ENCODE peak calls at places on chromosomes 13 and 19, in eight cellular contexts. R is HS-5; M is stimulated activated CD4-positive, alpha-beta T cell treated with anti-CD3 and anti-CD28 coated beads, TNF-alpha, amount 100 ng/mL, for 4 hours; Z is nucleus accumbens; F is NCI-H510A; T is neural crest cell; I is mesenteric fat pad; K is LHCN-M2. J is an unnamed sample.

GRCh38 chr19:4082172-4082571 is 15.5 kb upstream of the ZBTB7A start:
- DNase-seq in T (no peak), Z (no peak), I (no peak), R (no peak), M (no peak), K (no peak), F (no peak), J (no peak)

GRCh38 chr13:98677398-98677797 is 75.1 kb downstream of the SLC15A1 start:
- DNase-seq in Z (no peak), T (no peak), R (no peak), I (no peak), K (no peak), F (no peak), M (no peak), J (no peak)

GRCh38 chr13:44331912-44332840 is 41.4 kb upstream of the SERP2 start:
- DNase-seq in T (no peak), Z (no peak), M (no peak), F (no peak), I (no peak), K (peak), R (no peak), J (no peak)

GRCh38 chr19:17391371-17392151 is 2.4 kb downstream of the CCDC194 start:
- DNase-seq in K (no peak), I (no peak), R (no peak), T (no peak), F (no peak), Z (no peak), M (no peak), J (no peak)

GRCh38 chr19:28710278-28710677 is 502.7 kb downstream of the UQCRFS1 start:
- DNase-seq in K (peak), Z (no peak), M (no peak), F (no peak), I (no peak), T (no peak), R (peak), J (no peak)

GRCh38 chr19:55289117-55289796 is 5.5 kb downstream of the BRSK1 start:
- DNase-seq in K (peak), T (no peak), F (no peak), I (no peak), Z (no peak), R (no peak), M (no peak), J (no peak)

GRCh38 chr13:20264271-20265018 is 32.3 kb upstream of the GJB6 start:
- DNase-seq in F (no peak), I (no peak), T (no peak), M (no peak), K (no peak), R (no peak), Z (no peak), J (no peak)

GRCh38 chr19:1019616-1019961 is 1.3 kb downstream of the TMEM259 start:
- DNase-seq in K (no peak), T (no peak), M (no peak), I (peak), R (no peak), F (no peak), Z (no peak), J (no peak)

GRCh38 chr19:13289295-13289694 is 139.1 kb downstream of the IER2 start:
- DNase-seq in I (no peak), R (no peak), Z (no peak), T (no peak), K (no peak), M (no peak), F (no peak), J (no peak)

GRCh38 chr19:7533281-7533819 is 2.2 kb upstream of the PNPLA6 start:
- DNase-seq in I (no peak), M (no peak), K (peak), F (no peak), Z (no peak), R (no peak), T (no peak), J (no peak)

GRCh38 chr13:43608400-43609137 is 178.2 kb downstream of the ENOX1 start:
- DNase-seq in F (no peak), R (no peak), Z (no peak), T (no peak), I (no peak), K (no peak), M (no peak), J (no peak)

GRCh38 chr19:35716985-35717664 is 678 bp upstream of the KMT2B start:
- DNase-seq in F (peak), M (peak), I (peak), K (peak), R (peak), T (peak), Z (peak), J (peak)

GRCh38 chr13:21674271-21675009 is 3.6 kb downstream of the FGF9 start:
- DNase-seq in M (no peak), R (no peak), F (peak), K (no peak), T (peak), I (no peak), Z (no peak), J (no peak)

GRCh38 chr13:21481359-21481758 is 22.3 kb upstream of the ZDHHC20 start:
- DNase-seq in M (no peak), K (peak), F (no peak), T (no peak), R (no peak), Z (no peak), I (no peak), J (no peak)

GRCh38 chr13:99199541-99200432 is 867 bp upstream of the UBAC2 start:
- DNase-seq in K (no peak), R (no peak), T (no peak), F (no peak), Z (no peak), I (no peak), M (peak), J (no peak)

GRCh38 chr13:85601526-85601925 is 197.7 kb downstream of the SLITRK6 start:
- DNase-seq in I (no peak), M (no peak), R (no peak), F (no peak), Z (no peak), K (no peak), T (no peak), J (no peak)

GRCh38 chr13:101146101-101146898 is 270.0 kb downstream of the NALCN start:
- DNase-seq in R (no peak), K (no peak), F (no peak), I (no peak), Z (no peak), T (no peak), M (no peak), J (no peak)

GRCh38 chr19:47322048-47322447 is 9.9 kb upstream of the C5AR2 start:
- DNase-seq in Z (no peak), R (no peak), T (no peak), I (no peak), K (no peak), M (no peak), F (no peak), J (no peak)

GRCh38 chr19:41930926-41931592 is 2.8 kb upstream of the ERFL start:
- DNase-seq in R (no peak), K (no peak), T (no peak), M (no peak), I (no peak), Z (no peak), F (no peak), J (no peak)

GRCh38 chr13:36608474-36608873 is 65.3 kb upstream of the SERTM1 start:
- DNase-seq in F (no peak), R (no peak), K (no peak), Z (no peak), T (no peak), I (no peak), M (no peak), J (no peak)

GRCh38 chr13:108917581-108917980 is 288.2 kb downstream of the MYO16 start:
- DNase-seq in M (no peak), R (no peak), Z (no peak), K (peak), F (no peak), I (no peak), T (no peak), J (no peak)

GRCh38 chr19:2887391-2887914 is 13.3 kb upstream of the ZNF57 start:
- DNase-seq in T (no peak), Z (no peak), M (no peak), R (peak), K (peak), F (no peak), I (peak), J (no peak)

GRCh38 chr13:46982856-46983582 is 86.2 kb upstream of the HTR2A start:
- DNase-seq in Z (no peak), F (no peak), I (no peak), M (no peak), T (no peak), K (no peak), R (no peak), J (no peak)

GRCh38 chr13:109182777-109183465 is 553.5 kb downstream of the MYO16 start:
- DNase-seq in R (no peak), I (no peak), F (no peak), Z (no peak), K (no peak), T (no peak), M (no peak), J (no peak)

GRCh38 chr13:40484101-40484800 is 182.2 kb downstream of the FOXO1 start:
- DNase-seq in Z (no peak), T (no peak), F (no peak), K (no peak), R (no peak), M (no peak), I (no peak), J (no peak)

GRCh38 chr19:10567696-10568443 is 909 bp downstream of the CDKN2D start:
- DNase-seq in K (no peak), R (no peak), M (no peak), Z (no peak), I (no peak), T (no peak), F (no peak), J (no peak)

GRCh38 chr19:41325947-41326706 is 16.2 kb downstream of the CCDC97 start:
- DNase-seq in I (no peak), F (no peak), Z (no peak), T (no peak), M (no peak), R (no peak), K (peak), J (no peak)

GRCh38 chr19:29858000-29858596 is 46.3 kb downstream of the CCNE1 start:
- DNase-seq in M (no peak), R (no peak), Z (no peak), K (no peak), I (no peak), F (no peak), T (no peak), J (no peak)

GRCh38 chr13:91406619-91407018 is 8.2 kb downstream of the GPC5 start:
- DNase-seq in F (peak), T (peak), K (peak), M (no peak), R (no peak), I (no peak), Z (no peak), J (no peak)

GRCh38 chr19:52248256-52248655 is 21.1 kb upstream of the ZNF766 start:
- DNase-seq in F (no peak), M (peak), K (peak), I (no peak), T (peak), R (no peak), Z (no peak), J (peak)

GRCh38 chr13:39892731-39893293 is 237.3 kb downstream of the COG6 start:
- DNase-seq in K (no peak), Z (no peak), R (no peak), T (no peak), I (no peak), F (no peak), M (no peak), J (no peak)

GRCh38 chr19:38267780-38268430 is 3.5 kb downstream of the SPINT2 start:
- DNase-seq in F (no peak), I (no peak), T (no peak), Z (no peak), M (no peak), K (no peak), R (no peak), J (no peak)

GRCh38 chr13:100944791-100945345 is 270.3 kb upstream of the TMTC4 start:
- DNase-seq in F (no peak), Z (no peak), M (no peak), T (no peak), I (no peak), K (no peak), R (no peak), J (no peak)

GRCh38 chr13:24629320-24629719 is 50.9 kb upstream of the ATP12A start:
- DNase-seq in T (no peak), M (no peak), F (no peak), R (no peak), I (no peak), K (no peak), Z (no peak), J (no peak)

GRCh38 chr19:1978346-1978894 is 37.1 kb downstream of the BTBD2 start:
- DNase-seq in Z (no peak), R (no peak), K (no peak), F (no peak), T (no peak), I (no peak), M (no peak), J (no peak)

GRCh38 chr13:97257800-97258799 is 36.0 kb downstream of the MBNL2 start:
- DNase-seq in I (no peak), K (peak), Z (no peak), R (peak), M (no peak), T (no peak), F (no peak), J (no peak)

GRCh38 chr13:93298741-93299140 is 72.1 kb downstream of the GPC6 start:
- DNase-seq in R (no peak), K (peak), Z (no peak), M (no peak), F (no peak), I (no peak), T (no peak), J (no peak)